ENCODE peak calls at places on chromosomes 2 and 18, in eight cellular contexts. U is AG08395; L is aorta; Q is neural crest cell; X is GM23248; C is pancreas; B is Caki2; E is stimulated activated CD4-positive, alpha-beta T cell treated with anti-CD3 and anti-CD28 coated beads, Interleukin-1b, Interleukin-23, amount 100 ng/mL, for 4 hours. W is an unnamed sample.

GRCh38 chr2:135820003-135820618 is 16.9 kb downstream of the LCT start:
- DNase-seq in E (peak), Q (no peak), X (peak), U (no peak), B (no peak), L (no peak), C (no peak), W (no peak)

GRCh38 chr2:72003796-72004195 is 143.9 kb downstream of the CYP26B1 start:
- DNase-seq in Q (no peak), X (no peak), U (no peak), E (no peak), L (no peak), B (no peak), C (no peak), W (no peak)

GRCh38 chr2:85976106-85976920 is 87.5 kb upstream of the ST3GAL5 start:
- DNase-seq in U (no peak), Q (no peak), B (no peak), X (no peak), E (no peak), L (peak), C (no peak), W (peak)

GRCh38 chr18:36668349-36668748 is 160.5 kb downstream of the TPGS2 start:
- DNase-seq in L (no peak), B (no peak), C (no peak), X (no peak), E (no peak), U (no peak), Q (no peak), W (no peak)

GRCh38 chr2:20693317-20693716 is 26.4 kb downstream of the GDF7 start:
- DNase-seq in B (no peak), X (no peak), U (no peak), E (no peak), C (no peak), L (no peak), Q (no peak), W (no peak)

GRCh38 chr2:10266133-10266620 is 36.5 kb upstream of the HPCAL1 start:
- DNase-seq in B (no peak), Q (no peak), X (peak), L (no peak), U (peak), C (no peak), E (no peak), W (peak)

GRCh38 chr2:118003396-118003824 is 10.5 kb downstream of the CCDC93 start:
- DNase-seq in C (no peak), U (peak), X (peak), E (no peak), Q (peak), B (peak), L (no peak), W (no peak)

GRCh38 chr2:44543773-44544725 is 182.3 kb downstream of the CAMKMT start:
- DNase-seq in E (no peak), X (peak), Q (no peak), B (no peak), L (no peak), U (no peak), C (no peak), W (no peak)

GRCh38 chr2:154263206-154263605 is 391.5 kb downstream of the GALNT13 start:
- DNase-seq in Q (no peak), E (no peak), U (peak), L (no peak), C (no peak), X (no peak), B (no peak), W (no peak)

GRCh38 chr2:219810895-219811294 is 183.5 kb downstream of the SLC4A3 start:
- DNase-seq in U (no peak), E (no peak), X (no peak), B (no peak), C (no peak), Q (no peak), L (no peak), W (no peak)

GRCh38 chr2:16312771-16313170 is 352.9 kb downstream of the CYRIA start:
- DNase-seq in E (no peak), B (no peak), X (no peak), L (no peak), Q (no peak), C (no peak), U (no peak), W (no peak)

GRCh38 chr2:238228700-238229099 is 11.1 kb downstream of the HES6 start:
- DNase-seq in X (no peak), U (no peak), Q (no peak), L (no peak), B (no peak), C (no peak), E (no peak), W (no peak)

GRCh38 chr2:222833410-222833809 is 27.4 kb upstream of the ACSL3 start:
- DNase-seq in C (no peak), X (no peak), Q (no peak), E (no peak), B (no peak), L (no peak), U (no peak), W (no peak)

GRCh38 chr18:13381907-13382682 is 163.5 kb downstream of the LDLRAD4 start:
- DNase-seq in L (peak), C (peak), U (peak), Q (no peak), E (no peak), X (peak), B (peak), W (peak)

GRCh38 chr2:195656131-195656858 is 731 bp upstream of the SLC39A10 start:
- DNase-seq in L (no peak), E (no peak), U (no peak), B (no peak), X (no peak), C (no peak), Q (no peak), W (no peak)

GRCh38 chr18:48290162-48290926 is 118.8 kb downstream of the ZBTB7C start:
- DNase-seq in U (no peak), X (no peak), L (no peak), B (no peak), C (no peak), Q (no peak), E (no peak), W (no peak)

GRCh38 chr2:157789933-157790511 is 86.1 kb downstream of the ACVR1 start:
- DNase-seq in U (no peak), Q (no peak), C (peak), X (no peak), L (peak), B (no peak), E (no peak), W (peak)

GRCh38 chr2:230890696-230891095 is 26.0 kb downstream of the ITM2C start:
- DNase-seq in C (no peak), L (peak), E (no peak), Q (no peak), B (no peak), U (no peak), X (no peak), W (peak)

GRCh38 chr18:45566025-45566740 is 49.1 kb upstream of the SLC14A2 start:
- DNase-seq in C (no peak), E (no peak), B (no peak), U (peak), L (no peak), Q (no peak), X (peak), W (peak)

GRCh38 chr2:176447616-176448015 is 178.4 kb downstream of the MTX2 start:
- DNase-seq in U (no peak), C (no peak), E (no peak), L (no peak), Q (no peak), B (no peak), X (no peak), W (no peak)

GRCh38 chr2:148917431-148917830 is 42.4 kb downstream of the KIF5C start:
- DNase-seq in L (no peak), U (no peak), E (no peak), C (no peak), X (no peak), Q (no peak), B (no peak), W (no peak)

GRCh38 chr18:73749304-73749703 is 398.3 kb downstream of the FBXO15 start:
- DNase-seq in B (no peak), U (no peak), L (no peak), X (no peak), C (no peak), Q (no peak), E (no peak), W (no peak)

GRCh38 chr2:12702661-12703121 is 14.0 kb upstream of the TRIB2 start:
- DNase-seq in U (peak), E (no peak), L (no peak), B (no peak), Q (no peak), X (peak), C (no peak), W (no peak)

GRCh38 chr2:12127639-12128038 is 381.2 kb downstream of the LPIN1 start:
- DNase-seq in E (no peak), L (no peak), Q (no peak), B (no peak), C (no peak), U (no peak), X (no peak), W (no peak)

GRCh38 chr2:196516541-196516940 is 123.0 kb upstream of the CCDC150 start:
- DNase-seq in C (no peak), L (no peak), X (peak), Q (no peak), E (no peak), B (no peak), U (no peak), W (no peak)

GRCh38 chr2:156803243-156803642 is 367.1 kb downstream of the GPD2 start:
- DNase-seq in L (peak), X (no peak), B (no peak), C (no peak), U (no peak), E (no peak), Q (no peak), W (no peak)

GRCh38 chr2:62467475-62468321 is 38.3 kb downstream of the TMEM17 start:
- DNase-seq in C (no peak), B (no peak), L (no peak), X (peak), E (no peak), Q (no peak), U (no peak), W (peak)

GRCh38 chr2:239893236-239893515 is 132.0 kb downstream of the NDUFA10 start:
- DNase-seq in U (no peak), C (no peak), B (no peak), L (peak), X (no peak), E (no peak), Q (no peak), W (peak)

GRCh38 chr18:78822171-78822570 is 157.4 kb upstream of the SALL3 start:
- DNase-seq in C (no peak), L (no peak), B (no peak), Q (no peak), X (no peak), E (no peak), U (no peak), W (no peak)

GRCh38 chr2:15633043-15633970 is 41.6 kb downstream of the DDX1 start:
- DNase-seq in U (no peak), B (no peak), E (no peak), X (no peak), Q (no peak), L (no peak), C (no peak), W (no peak)

GRCh38 chr2:118479020-118479419 is 368.4 kb downstream of the EN1 start:
- DNase-seq in X (no peak), L (no peak), U (no peak), C (no peak), B (no peak), Q (no peak), E (no peak), W (no peak)

GRCh38 chr18:13232971-13233565 is 14.5 kb downstream of the LDLRAD4 start:
- DNase-seq in Q (no peak), B (no peak), L (no peak), E (no peak), C (no peak), U (no peak), X (no peak), W (no peak)

W was measured in Right ventricle myocardium superior.